ENCODE peak calls at places on chromosome 18, in seven cellular contexts. N is lower leg skin; A is CD8-positive, alpha-beta T cell; E is nephron progenitor cell; X is coronary artery; B is WTC11; K is BJ. H is an unnamed sample.

GRCh38 chr18:9638886-9639285 is 24.5 kb upstream of the PPP4R1 start:
- DNase-seq in N (no peak), A (no peak), E (no peak), X (no peak), B (no peak), K (no peak), H (no peak)

GRCh38 chr18:1559563-1559962 is 654.9 kb downstream of the ADCYAP1 start:
- DNase-seq in N (no peak), A (no peak), E (no peak), X (no peak), B (no peak), K (no peak), H (no peak)

GRCh38 chr18:78996741-78997490 is 17.3 kb downstream of the SALL3 start:
- DNase-seq in N (no peak), A (no peak), E (no peak), X (no peak), B (no peak), K (no peak), H (no peak)

GRCh38 chr18:49447810-49448745 is 12.4 kb downstream of the DYM start:
- DNase-seq in N (no peak), A (peak), E (peak), X (no peak), B (peak), K (no peak), H (peak)

GRCh38 chr18:13800505-13801259 is 23.3 kb upstream of the MC5R start:
- DNase-seq in N (no peak), A (peak), E (peak), X (no peak), B (peak), K (no peak), H (peak)

GRCh38 chr18:79393181-79393598 is 2.5 kb upstream of the NFATC1 start:
- DNase-seq in N (no peak), A (peak), E (no peak), X (peak), B (no peak), K (no peak), H (no peak)

GRCh38 chr18:50277935-50278334 is 3.4 kb downstream of the MBD1 start:
- DNase-seq in N (no peak), A (no peak), E (no peak), X (no peak), B (no peak), K (no peak), H (no peak)

GRCh38 chr18:3450358-3451107 is 561 bp downstream of the TGIF1 start:
- DNase-seq in N (peak), A (peak), E (peak), X (peak), B (no peak), K (no peak), H (peak)

GRCh38 chr18:79975985-79976680 is 11.7 kb downstream of the HSBP1L1 start:
- DNase-seq in N (no peak), A (no peak), E (no peak), X (no peak), B (no peak), K (no peak), H (no peak)

GRCh38 chr18:2146092-2146491 is 425.2 kb downstream of the METTL4 start:
- DNase-seq in N (no peak), A (no peak), E (no peak), X (no peak), B (no peak), K (no peak), H (no peak)

GRCh38 chr18:47863041-47863440 is 67.4 kb downstream of the SMAD2 start:
- DNase-seq in N (no peak), A (no peak), E (no peak), X (no peak), B (no peak), K (no peak), H (no peak)
- TF ChIP-seq CTCF in N (no peak), A (no peak), E (no peak), X (no peak), B (no peak), K (no peak), H (no peak)

DNA sequence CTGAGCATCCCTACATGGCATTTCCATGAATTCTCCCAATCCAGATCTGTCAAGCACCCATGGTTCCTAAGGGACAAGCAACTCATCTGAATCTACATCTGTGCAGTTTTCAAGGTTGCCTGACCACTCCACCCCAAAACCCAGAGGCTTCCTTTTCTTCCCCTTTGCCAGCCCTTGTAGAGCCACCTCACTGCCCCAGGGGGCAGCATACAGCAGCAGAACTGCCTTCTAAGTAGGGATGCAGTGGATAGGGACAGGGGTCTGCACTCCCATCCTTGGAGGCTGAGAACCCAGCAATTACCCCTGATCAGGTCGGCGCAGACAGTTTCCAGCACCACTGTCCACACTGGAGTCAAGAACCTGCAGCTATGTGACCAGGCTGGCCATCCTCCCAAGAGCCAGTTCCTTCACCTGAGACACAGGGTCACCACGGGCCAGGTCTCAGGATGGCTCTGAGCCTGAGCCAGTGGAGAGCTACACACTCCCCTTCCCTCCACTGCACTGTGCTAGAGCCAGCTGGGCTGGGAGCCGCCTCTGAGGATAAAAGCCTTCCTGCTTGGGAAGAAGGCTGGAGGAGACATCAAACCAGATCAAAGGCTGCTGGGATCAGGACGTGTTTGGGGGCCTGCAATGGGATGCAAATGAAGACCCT is 283.1 kb downstream of the CELF4 start:
- DNase-seq in N (no peak), A (no peak), E (peak), X (no peak), B (peak), K (no peak), H (no peak)
- TF ChIP-seq CTCF in N (no peak), A (no peak), E (peak), X (no peak), B (peak), K (peak), H (no peak)

GRCh38 chr18:45026162-45026561 is 345.5 kb downstream of the SETBP1 start:
- DNase-seq in N (no peak), A (no peak), E (no peak), X (no peak), B (no peak), K (no peak), H (no peak)
- TF ChIP-seq CTCF in N (no peak), A (no peak), E (no peak), X (no peak), B (no peak), K (no peak), H (no peak)

GRCh38 chr18:75130591-75131274 is 78.2 kb downstream of the PTGR3 start:
- DNase-seq in N (peak), A (no peak), E (no peak), X (peak), B (no peak), K (peak), H (no peak)
- TF ChIP-seq CTCF in N (no peak), A (no peak), E (no peak), X (no peak), B (no peak), K (peak), H (no peak)

GRCh38 chr18:63676526-63676925 is 14.8 kb upstream of the SERPINB3 start:
- DNase-seq in N (no peak), A (no peak), E (peak), X (no peak), B (peak), K (no peak), H (no peak)
- TF ChIP-seq CTCF in N (no peak), A (no peak), E (peak), X (no peak), B (peak), K (peak), H (peak)

GRCh38 chr18:57437782-57438668 is 2.9 kb downstream of the ONECUT2 start:
- DNase-seq in N (no peak), A (no peak), E (peak), X (no peak), B (peak), K (no peak), H (peak)
- TF ChIP-seq CTCF in N (no peak), A (no peak), E (peak), X (no peak), B (peak), K (peak), H (peak)

GRCh38 chr18:24078391-24078790 is 60.5 kb upstream of the CABYR start:
- DNase-seq in N (no peak), A (no peak), E (no peak), X (no peak), B (no peak), K (no peak), H (no peak)
- TF ChIP-seq CTCF in N (no peak), A (no peak), E (no peak), X (no peak), B (no peak), K (no peak), H (no peak)